ENCODE peak calls at places on chromosomes 12 and 14, in six cellular contexts. F is CD8-positive, alpha-beta T cell; W is lung; U is DND-41; S is GM23248; P is hepatocyte. Z is an unnamed sample. For H3K27me3 and H3K4me1, the result is how much of the 10 kb centered on the place peaks cover.

GRCh38 chr14:28609228-28609828 is 157.3 kb upstream of the FOXG1 start:
- DNase-seq in F (no peak), W (no peak), U (peak), S (peak), P (peak), Z (peak)

GRCh38 chr12:26845057-26845666 is 12.2 kb upstream of the ITPR2 start:
- DNase-seq in F (no peak), W (peak), U (no peak), S (peak), P (peak), Z (peak)

GRCh38 chr12:80756875-80757274 is 40.2 kb downstream of the MYF5 start:
- DNase-seq in F (no peak), W (no peak), U (no peak), S (peak), P (no peak), Z (peak)

GRCh38 chr12:85955127-85955526 is 81.0 kb downstream of the NTS start:
- DNase-seq in F (no peak), W (no peak), U (no peak), S (peak), P (no peak), Z (peak)

GRCh38 chr14:99572173-99572999 is 31.6 kb downstream of the CCDC85C start:
- DNase-seq in F (no peak), W (no peak), U (no peak), S (no peak), P (peak), Z (no peak)

GRCh38 chr12:107328442-107329133 is 235.2 kb upstream of the CRY1 start:
- DNase-seq in F (no peak), W (no peak), U (no peak), S (no peak), P (peak), Z (peak)

GRCh38 chr14:70644016-70644415 is 2.3 kb downstream of the TTC9 start:
- DNase-seq in F (no peak), W (no peak), U (no peak), S (no peak), P (no peak), Z (no peak)

GRCh38 chr12:69052613-69053408 is 119.8 kb upstream of the CPM start:
- DNase-seq in F (no peak), W (peak), U (no peak), S (peak), P (peak), Z (no peak)

GRCh38 chr14:49924852-49925251 is 32.0 kb downstream of the ARF6 start:
- DNase-seq in F (no peak), W (no peak), U (no peak), S (no peak), P (no peak), Z (no peak)

GRCh38 chr14:37870170-37870569 is 274.7 kb downstream of the TTC6 start:
- DNase-seq in F (no peak), W (no peak), U (no peak), S (peak), P (no peak), Z (no peak)

GRCh38 chr14:60235440-60235839 is 13.6 kb upstream of the PPM1A start:
- DNase-seq in F (no peak), W (no peak), U (no peak), S (no peak), P (no peak), Z (no peak)

GRCh38 chr12:51622564-51622963 is 31.5 kb downstream of the SCN8A start:
- DNase-seq in F (no peak), W (no peak), U (no peak), S (peak), P (no peak), Z (no peak)

GRCh38 chr12:94149781-94150482 is 1.6 kb downstream of the PLXNC1 start:
- DNase-seq in F (no peak), W (no peak), U (no peak), S (peak), P (peak), Z (peak)
- H3K27me3 ChIP-seq in F (under half), W (under half), U (under half), S (half or more), P (under half), Z (half or more)

DNA sequence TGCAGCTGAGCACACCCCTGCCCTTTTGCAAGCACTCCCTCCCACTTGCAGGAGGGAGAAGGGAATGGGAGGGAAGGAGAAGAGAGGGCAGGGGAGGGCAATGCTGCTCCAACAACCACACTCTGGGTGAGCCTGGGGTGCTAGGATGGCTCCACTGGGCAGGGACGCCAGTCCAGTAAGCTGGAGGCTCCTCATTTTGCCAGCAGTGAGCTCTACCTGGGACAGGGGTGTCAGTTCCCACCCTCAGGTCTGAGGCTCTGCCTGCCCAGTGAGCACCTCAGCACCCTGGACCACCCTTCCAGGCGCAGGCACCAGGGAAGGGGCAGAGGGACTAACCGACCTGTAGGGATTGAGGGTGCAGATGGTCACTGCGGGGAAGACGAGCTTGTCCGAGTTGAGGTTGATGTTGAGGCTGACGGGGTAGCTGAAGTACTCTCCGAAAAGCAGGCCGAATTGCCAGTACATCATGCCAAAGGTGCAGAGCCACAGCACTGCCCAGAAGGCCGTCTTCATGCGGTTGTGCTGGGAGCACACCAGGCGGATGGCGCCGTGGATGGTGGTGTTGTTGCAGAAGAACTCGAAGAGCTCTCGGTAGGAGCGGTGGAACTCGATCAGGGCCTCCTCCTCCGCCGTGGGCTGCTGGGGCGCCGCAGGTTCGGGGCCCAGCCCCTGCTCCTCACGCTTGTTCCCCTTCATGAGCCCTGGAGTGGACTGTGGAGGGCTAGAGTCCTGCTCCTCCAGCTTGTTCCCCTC is 1.2 kb downstream of the SCNN1A start:
- DNase-seq in F (no peak), W (no peak), U (no peak), S (no peak), P (no peak), Z (no peak)
- H3K4me1 ChIP-seq in F (under half), W (under half), U (under half), S (under half), P (half or more), Z (under half)

DNA sequence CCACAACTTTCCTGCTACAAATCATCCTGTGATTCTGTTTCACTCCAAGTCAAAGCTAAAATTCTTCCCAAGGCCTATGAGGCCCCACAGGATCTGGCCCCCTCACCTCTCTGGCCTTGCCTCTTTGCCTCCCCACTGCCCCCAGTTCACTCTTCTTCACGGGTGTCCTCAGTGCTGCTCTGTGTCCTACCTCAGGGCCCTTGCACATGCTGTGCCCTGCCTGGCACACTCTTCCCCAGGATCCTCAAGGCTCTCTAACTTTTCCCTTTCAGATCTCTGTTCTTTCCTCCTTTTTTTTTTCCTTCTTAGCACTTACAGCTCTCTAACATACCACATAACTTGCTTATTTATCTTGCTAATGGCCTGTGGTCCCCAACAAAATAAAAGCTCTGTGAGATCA is 29.2 kb downstream of the RASAL1 start:
- DNase-seq in F (no peak), W (no peak), U (no peak), S (no peak), P (no peak), Z (no peak)
- H3K27me3 ChIP-seq in F (under half), W (under half), U (under half), S (under half), P (under half), Z (under half)

GRCh38 chr12:49824886-49825285 is 3.3 kb downstream of the NCKAP5L start:
- DNase-seq in F (no peak), W (no peak), U (no peak), S (peak), P (no peak), Z (peak)

GRCh38 chr12:49825360-49825970 is 2.7 kb downstream of the NCKAP5L start:
- DNase-seq in F (no peak), W (no peak), U (no peak), S (peak), P (no peak), Z (peak)

GRCh38 chr12:49824416-49824815 is 3.8 kb downstream of the NCKAP5L start:
- DNase-seq in F (no peak), W (no peak), U (no peak), S (no peak), P (no peak), Z (no peak)

GRCh38 chr12:49823350-49823749 is 4.9 kb downstream of the NCKAP5L start:
- DNase-seq in F (no peak), W (no peak), U (no peak), S (no peak), P (no peak), Z (no peak)

GRCh38 chr12:49823951-49824350 is 4.3 kb downstream of the NCKAP5L start:
- DNase-seq in F (no peak), W (no peak), U (no peak), S (no peak), P (no peak), Z (no peak)
- H3K4me1 ChIP-seq in F (under half), W (under half), U (under half), S (under half), P (under half), Z (under half)